ENCODE peak calls at places on chromosomes 16 and 17, in five cellular contexts. One of them, this sample, is unnamed.

GRCh38 chr16:87392823-87393679 is 915 bp downstream of the MAP1LC3B start:
- DNase-seq in AG04450: no peak
- DNase-seq in GM06990: peak; percentile 62
- DNase-seq in AG09309: no peak
- DNase-seq in dorsolateral prefrontal cortex: no peak
- DNase-seq in this sample: peak; percentile 20

GRCh38 chr17:52106070-52106469 is 52.4 kb downstream of the CA10 start:
- DNase-seq in AG04450: no peak
- DNase-seq in GM06990: no peak
- DNase-seq in AG09309: no peak
- DNase-seq in dorsolateral prefrontal cortex: no peak
- DNase-seq in this sample: peak; percentile 0

GRCh38 chr16:47392114-47392513 is 68.7 kb downstream of the ITFG1 start:
- DNase-seq in AG04450: no peak
- DNase-seq in GM06990: peak; percentile 30
- DNase-seq in AG09309: no peak
- DNase-seq in dorsolateral prefrontal cortex: no peak
- DNase-seq in this sample: no peak

GRCh38 chr17:29089601-29090044 is 46.7 kb downstream of the PIPOX start:
- DNase-seq in AG04450: no peak
- DNase-seq in GM06990: no peak
- DNase-seq in AG09309: no peak
- DNase-seq in dorsolateral prefrontal cortex: peak; percentile 58
- DNase-seq in this sample: no peak

GRCh38 chr17:76385892-76386786 is 1.7 kb downstream of the SPHK1 start:
- DNase-seq in AG04450: no peak
- DNase-seq in GM06990: peak; percentile 83
- DNase-seq in AG09309: no peak
- DNase-seq in dorsolateral prefrontal cortex: peak; percentile 49
- DNase-seq in this sample: peak; percentile 80

GRCh38 chr17:83196088-83196765 is 116.8 kb downstream of the METRNL start:
- DNase-seq in AG04450: no peak
- DNase-seq in GM06990: no peak
- DNase-seq in AG09309: peak; percentile 70
- DNase-seq in dorsolateral prefrontal cortex: no peak
- DNase-seq in this sample: peak; percentile 60

GRCh38 chr16:48317614-48318013 is 67.6 kb downstream of the SIAH1 start:
- DNase-seq in AG04450: no peak
- DNase-seq in GM06990: no peak
- DNase-seq in AG09309: peak; percentile 27
- DNase-seq in dorsolateral prefrontal cortex: no peak
- DNase-seq in this sample: peak; percentile 48

GRCh38 chr17:29929006-29929543 is 953 bp downstream of the SSH2 start:
- DNase-seq in AG04450: no peak
- DNase-seq in GM06990: peak; percentile 11
- DNase-seq in AG09309: no peak
- DNase-seq in dorsolateral prefrontal cortex: no peak
- DNase-seq in this sample: peak; percentile 25

GRCh38 chr16:75593825-75594820 is 27.9 kb downstream of the GABARAPL2 start:
- DNase-seq in AG04450: no peak
- DNase-seq in GM06990: no peak
- DNase-seq in AG09309: peak; percentile 68
- DNase-seq in dorsolateral prefrontal cortex: no peak
- DNase-seq in this sample: peak; percentile 87

GRCh38 chr17:78890111-78890897 is 12.7 kb downstream of the CEP295NL start:
- DNase-seq in AG04450: no peak
- DNase-seq in GM06990: peak; percentile 82
- DNase-seq in AG09309: no peak
- DNase-seq in dorsolateral prefrontal cortex: no peak
- DNase-seq in this sample: no peak

GRCh38 chr17:75832652-75833400 is 11.4 kb downstream of the UNC13D start:
- DNase-seq in AG04450: no peak
- DNase-seq in GM06990: no peak
- DNase-seq in AG09309: no peak
- DNase-seq in dorsolateral prefrontal cortex: no peak
- DNase-seq in this sample: no peak

DNA sequence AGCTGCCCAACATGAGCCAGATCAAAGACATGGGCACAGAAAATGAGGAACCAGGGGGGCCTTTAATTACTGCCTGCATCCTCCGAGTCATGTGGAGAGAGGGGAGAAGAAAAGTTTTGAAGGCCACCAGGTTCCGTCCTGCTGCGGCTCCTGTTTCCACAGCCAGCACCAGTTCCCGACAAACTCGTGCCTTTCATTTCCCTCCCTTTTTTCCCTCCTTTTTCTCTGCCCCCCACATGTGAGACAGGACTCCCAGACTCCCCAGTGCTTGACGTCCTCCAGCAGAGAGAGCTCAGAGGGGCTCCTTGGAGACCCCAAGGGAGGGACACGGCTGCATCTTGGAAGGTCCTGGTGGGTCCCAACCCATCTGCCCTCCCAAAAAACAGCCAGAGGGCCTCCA is 168.3 kb downstream of the ZNF423 start:
- DNase-seq in AG04450: no peak
- DNase-seq in GM06990: no peak
- DNase-seq in AG09309: no peak
- DNase-seq in dorsolateral prefrontal cortex: no peak
- DNase-seq in this sample: no peak
- H3K4me3 ChIP-seq in AG04450: no peak overlapping the region
- H3K4me3 ChIP-seq in GM06990: no peak overlapping the region
- H3K4me3 ChIP-seq in AG09309: no peak overlapping the region
- H3K4me3 ChIP-seq in dorsolateral prefrontal cortex: no peak overlapping the region
- H3K4me3 ChIP-seq in this sample: no peak overlapping the region

DNA sequence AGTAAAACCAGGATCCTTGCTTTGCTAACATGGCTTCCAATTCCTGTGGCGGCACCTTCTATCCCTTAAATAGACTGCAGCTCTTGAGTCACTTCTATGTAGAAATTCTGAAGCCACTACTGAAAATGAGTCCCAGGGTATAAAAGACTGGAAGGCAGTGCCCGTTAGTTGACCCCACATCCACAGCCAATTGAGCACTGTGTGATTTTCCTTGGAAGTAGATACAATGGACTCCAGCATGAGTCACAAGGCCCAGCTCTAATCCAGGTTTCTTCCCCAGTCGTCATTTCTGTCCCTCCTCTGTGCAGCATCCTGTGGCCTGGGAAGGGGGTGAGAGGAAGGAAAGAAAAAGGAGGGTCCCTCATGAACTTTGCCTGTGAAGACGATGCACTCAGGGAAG is 69.5 kb downstream of the HLF start:
- DNase-seq in AG04450: no peak
- DNase-seq in GM06990: no peak
- DNase-seq in AG09309: no peak
- DNase-seq in dorsolateral prefrontal cortex: no peak
- DNase-seq in this sample: peak; percentile 80
- TF ChIP-seq CTCF in AG04450: no peak
- TF ChIP-seq CTCF in GM06990: no peak
- TF ChIP-seq CTCF in AG09309: no peak
- TF ChIP-seq CTCF in dorsolateral prefrontal cortex: no peak
- TF ChIP-seq CTCF in this sample: no peak

GRCh38 chr17:20992987-20993862 is 49.6 kb downstream of the USP22 start:
- DNase-seq in AG04450: peak; percentile 48
- DNase-seq in GM06990: no peak
- DNase-seq in AG09309: peak; percentile 17
- DNase-seq in dorsolateral prefrontal cortex: peak; percentile 78
- DNase-seq in this sample: peak; percentile 57
- H3K4me3 ChIP-seq in AG04450: no peak overlapping the region
- H3K4me3 ChIP-seq in GM06990: no peak overlapping the region
- H3K4me3 ChIP-seq in AG09309: peak overlapping the region; percentile 15
- H3K4me3 ChIP-seq in dorsolateral prefrontal cortex: peak overlapping the region; percentile 30
- H3K4me3 ChIP-seq in this sample: no peak overlapping the region

GRCh38 chr17:17130077-17130844 is 75.9 kb downstream of the PLD6 start:
- DNase-seq in AG04450: no peak
- DNase-seq in GM06990: no peak
- DNase-seq in AG09309: no peak
- DNase-seq in dorsolateral prefrontal cortex: no peak
- DNase-seq in this sample: no peak
- TF ChIP-seq CTCF in AG04450: no peak
- TF ChIP-seq CTCF in GM06990: no peak
- TF ChIP-seq CTCF in AG09309: no peak
- TF ChIP-seq CTCF in dorsolateral prefrontal cortex: no peak
- TF ChIP-seq CTCF in this sample: no peak

GRCh38 chr17:48626202-48626469 is at the start of gene HOXB9:
- DNase-seq in AG04450: no peak
- DNase-seq in GM06990: no peak
- DNase-seq in AG09309: no peak
- DNase-seq in dorsolateral prefrontal cortex: no peak
- DNase-seq in this sample: no peak
- H3K4me3 ChIP-seq in AG04450: peak within 1 kb of the TSS; percentile 22
- H3K4me3 ChIP-seq in GM06990: peak within 1 kb of the TSS; percentile 48
- H3K4me3 ChIP-seq in AG09309: peak within 1 kb of the TSS; percentile 16
- H3K4me3 ChIP-seq in dorsolateral prefrontal cortex: peak within 1 kb of the TSS; percentile 13
- H3K4me3 ChIP-seq in this sample: no peak within 1 kb of the TSS

GRCh38 chr16:85028638-85029412 is 1.2 kb downstream of the KIAA0513 start:
- DNase-seq in AG04450: no peak
- DNase-seq in GM06990: peak; percentile 20
- DNase-seq in AG09309: no peak
- DNase-seq in dorsolateral prefrontal cortex: no peak
- DNase-seq in this sample: peak; percentile 16

GRCh38 chr16:85026696-85027095 is 899 bp upstream of the KIAA0513 start:
- DNase-seq in AG04450: no peak
- DNase-seq in GM06990: no peak
- DNase-seq in AG09309: no peak
- DNase-seq in dorsolateral prefrontal cortex: no peak
- DNase-seq in this sample: no peak

GRCh38 chr16:85025781-85026653 is 1.6 kb upstream of the KIAA0513 start:
- DNase-seq in AG04450: no peak
- DNase-seq in GM06990: no peak
- DNase-seq in AG09309: no peak
- DNase-seq in dorsolateral prefrontal cortex: no peak
- DNase-seq in this sample: no peak

GRCh38 chr16:85027968-85028637 is 508 bp downstream of the KIAA0513 start:
- DNase-seq in AG04450: no peak
- DNase-seq in GM06990: no peak
- DNase-seq in AG09309: no peak
- DNase-seq in dorsolateral prefrontal cortex: peak; percentile 25
- DNase-seq in this sample: no peak

DNA sequence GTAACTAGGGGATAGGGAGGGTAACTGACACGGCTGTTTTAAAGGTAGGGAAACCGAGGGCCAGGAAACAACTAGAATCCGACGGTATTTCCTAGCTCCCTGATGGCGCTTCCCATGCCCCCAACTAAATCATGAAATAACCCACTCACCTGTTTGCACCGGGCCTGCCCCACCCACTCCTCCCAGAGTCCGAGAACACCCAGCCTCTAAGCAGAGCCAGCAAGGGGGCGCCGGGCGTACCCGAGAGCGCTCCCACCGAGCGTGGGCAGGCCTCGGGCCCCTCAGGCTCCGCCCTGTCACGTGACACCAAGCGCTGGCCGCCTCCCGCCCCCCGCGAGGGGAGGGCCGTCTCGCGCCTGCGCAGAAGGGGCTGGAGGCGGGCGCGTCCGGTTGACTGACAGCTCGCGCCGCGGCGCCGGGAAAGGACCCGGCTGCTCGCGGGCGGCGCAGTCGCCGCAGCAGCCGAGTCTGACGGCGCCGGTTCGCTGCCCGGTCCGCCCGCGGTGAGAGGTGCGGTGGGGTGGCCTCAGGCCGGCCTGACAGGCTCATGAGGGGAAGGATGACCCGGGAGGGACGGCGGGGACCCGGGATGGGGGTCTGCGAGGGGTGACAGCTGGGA is at the start of gene KIAA0513:
- DNase-seq in AG04450: peak; percentile 84
- DNase-seq in GM06990: peak; percentile 94
- DNase-seq in AG09309: peak; percentile 51
- DNase-seq in dorsolateral prefrontal cortex: peak; percentile 92
- DNase-seq in this sample: peak; percentile 90
- TF ChIP-seq CTCF in AG04450: peak; percentile 42
- TF ChIP-seq CTCF in GM06990: peak; percentile 36
- TF ChIP-seq CTCF in AG09309: peak; percentile 22
- TF ChIP-seq CTCF in dorsolateral prefrontal cortex: peak; percentile 29
- TF ChIP-seq CTCF in this sample: peak; percentile 6

This sample was measured in foreskin fibroblast.